ENCODE peak calls at places on chromosome 12, in seven cellular contexts. Z is GM23338, G is left ventricle myocardium inferior, F is transverse colon, L is tibial artery, Y is IMR-90, S is ascending aorta. I is an unnamed sample.

GRCh38 chr12:50639721-50640120 is 124.2 kb upstream of the ATF1 start:
- DNase-seq in Z (no peak), G (no peak), F (no peak), L (no peak), Y (no peak), S (no peak), I (peak; percentile 52)

GRCh38 chr12:127230843-127231260 is 1036.1 kb upstream of the TMEM132C start:
- DNase-seq in Z (no peak), G (no peak), F (no peak), L (no peak), Y (peak; percentile 94), S (no peak), I (peak; percentile 99)

GRCh38 chr12:31620311-31620710 is 29.4 kb upstream of the DENND5B start:
- DNase-seq in Z (no peak), G (no peak), F (no peak), L (no peak), Y (peak; percentile 8), S (no peak), I (peak; percentile 20)

GRCh38 chr12:51947597-51947996 is 3.9 kb upstream of the ACVR1B start:
- DNase-seq in Z (no peak), G (no peak), F (no peak), L (no peak), Y (no peak), S (peak; percentile 18), I (no peak)

GRCh38 chr12:26523708-26524150 is 309.3 kb downstream of the ITPR2 start:
- DNase-seq in Z (no peak), G (peak; percentile 82), F (peak; percentile 90), L (peak; percentile 98), Y (peak; percentile 93), S (peak; percentile 93), I (peak; percentile 92)

GRCh38 chr12:119528241-119528640 is 65.3 kb upstream of the TMEM233 start:
- DNase-seq in Z (peak; percentile 77), G (no peak), F (no peak), L (no peak), Y (no peak), S (no peak), I (no peak)

GRCh38 chr12:27900920-27901879 is 71.3 kb downstream of the PTHLH start:
- DNase-seq in Z (no peak), G (no peak), F (no peak), L (no peak), Y (no peak), S (no peak), I (no peak)

GRCh38 chr12:58313091-58313855 is 371.9 kb downstream of the ATP23 start:
- DNase-seq in Z (no peak), G (no peak), F (no peak), L (no peak), Y (peak; percentile 88), S (no peak), I (peak; percentile 35)

GRCh38 chr12:13342971-13343370 is 146.4 kb downstream of the EMP1 start:
- DNase-seq in Z (no peak), G (no peak), F (no peak), L (no peak), Y (no peak), S (no peak), I (peak; percentile 66)

GRCh38 chr12:49825360-49825970 is 2.7 kb downstream of the NCKAP5L start:
- DNase-seq in Z (peak; percentile 27), G (peak; percentile 46), F (no peak), L (no peak), Y (peak; percentile 73), S (peak; percentile 73), I (peak; percentile 46)

GRCh38 chr12:109518820-109519665 is 41.6 kb downstream of the UBE3B start:
- DNase-seq in Z (peak; percentile 83), G (peak; percentile 59), F (peak; percentile 59), L (no peak), Y (peak; percentile 92), S (peak; percentile 58), I (peak; percentile 31)

GRCh38 chr12:4270016-4270669 is 3.4 kb upstream of the CCND2 start:
- DNase-seq in Z (peak; percentile 35), G (no peak), F (peak; percentile 66), L (no peak), Y (no peak), S (no peak), I (no peak)

GRCh38 chr12:29611906-29612305 is 114.4 kb upstream of the OVCH1 start:
- DNase-seq in Z (no peak), G (no peak), F (no peak), L (no peak), Y (peak; percentile 84), S (peak; percentile 67), I (peak; percentile 42)

GRCh38 chr12:12008232-12008850 is 62.4 kb upstream of the BCL2L14 start:
- DNase-seq in Z (peak; percentile 41), G (no peak), F (peak; percentile 20), L (no peak), Y (no peak), S (no peak), I (peak; percentile 25)

GRCh38 chr12:43060738-43061137 is 471.2 kb upstream of the PRICKLE1 start:
- DNase-seq in Z (no peak), G (no peak), F (no peak), L (no peak), Y (no peak), S (no peak), I (no peak)

GRCh38 chr12:105279460-105280056 is 43.6 kb upstream of the APPL2 start:
- DNase-seq in Z (peak; percentile 76), G (no peak), F (peak; percentile 25), L (no peak), Y (no peak), S (no peak), I (no peak)

GRCh38 chr12:14643247-14643646 is 53.2 kb downstream of the GUCY2C start:
- DNase-seq in Z (no peak), G (no peak), F (no peak), L (no peak), Y (no peak), S (no peak), I (no peak)

GRCh38 chr12:75603475-75603874 is 92.1 kb upstream of the KRR1 start:
- DNase-seq in Z (no peak), G (no peak), F (no peak), L (no peak), Y (no peak), S (no peak), I (peak; percentile 13)

GRCh38 chr12:96720363-96720705 is 186.7 kb upstream of the NEDD1 start:
- DNase-seq in Z (peak; percentile 52), G (no peak), F (peak; percentile 8), L (no peak), Y (no peak), S (no peak), I (peak; percentile 11)

GRCh38 chr12:101459642-101460346 is 15.3 kb upstream of the SPIC start:
- DNase-seq in Z (peak; percentile 1), G (no peak), F (peak; percentile 69), L (no peak), Y (peak; percentile 39), S (no peak), I (peak; percentile 6)

GRCh38 chr12:101740980-101741379 is 1.7 kb upstream of the SYCP3 start:
- DNase-seq in Z (peak; percentile 45), G (no peak), F (no peak), L (no peak), Y (no peak), S (no peak), I (no peak)

GRCh38 chr12:24798335-24798734 is 150.6 kb downstream of the BCAT1 start:
- DNase-seq in Z (no peak), G (no peak), F (no peak), L (no peak), Y (no peak), S (no peak), I (no peak)

GRCh38 chr12:32718926-32719325 is 36.8 kb downstream of the YARS2 start:
- DNase-seq in Z (no peak), G (no peak), F (no peak), L (no peak), Y (no peak), S (no peak), I (peak; percentile 98)

DNA sequence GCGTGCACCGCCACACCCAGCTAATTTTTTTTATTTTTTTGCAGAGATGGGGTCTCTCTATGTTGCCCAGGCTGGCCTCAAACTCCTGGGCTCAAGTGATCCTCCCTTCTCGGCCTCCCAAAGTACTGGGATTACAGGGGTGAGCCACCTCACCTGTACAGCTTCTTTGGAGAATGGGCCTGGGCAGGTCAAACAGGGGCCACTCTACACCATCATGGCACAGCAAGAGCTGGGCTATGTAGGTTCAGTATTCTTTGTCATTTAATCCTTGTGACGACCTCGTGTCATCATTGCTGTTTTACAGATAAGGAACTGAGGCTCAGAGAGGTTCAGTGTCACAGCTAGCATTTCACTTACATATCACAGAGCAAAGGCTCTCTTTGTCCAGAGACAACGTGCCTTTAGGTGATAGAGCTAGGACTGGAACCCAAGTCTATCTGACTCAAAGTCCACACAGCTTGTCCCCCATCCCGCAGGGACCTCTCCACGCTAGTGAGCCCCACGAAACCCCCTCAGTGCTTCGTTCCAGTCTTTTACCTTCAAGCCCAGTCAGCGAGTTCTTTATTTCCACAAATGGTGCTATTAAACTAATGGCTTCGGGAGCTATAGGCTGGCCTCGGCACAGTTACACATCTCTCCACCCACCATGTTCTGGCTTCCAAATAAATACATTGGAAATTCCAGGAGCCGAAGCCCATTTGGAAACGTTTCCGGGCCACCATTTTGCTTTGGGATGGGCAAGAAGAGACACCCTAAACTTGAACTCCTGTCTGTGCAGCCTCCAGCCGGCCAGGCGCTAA is 701 bp upstream of the MAP1LC3B2 start:
- DNase-seq in Z (no peak), G (no peak), F (no peak), L (no peak), Y (no peak), S (no peak), I (no peak)
- H3K4me3 ChIP-seq in Z (no peak overlapping the region), G (no peak overlapping the region), F (no peak overlapping the region), L (no peak overlapping the region), Y (no peak overlapping the region), S (no peak overlapping the region), I (no peak overlapping the region)

DNA sequence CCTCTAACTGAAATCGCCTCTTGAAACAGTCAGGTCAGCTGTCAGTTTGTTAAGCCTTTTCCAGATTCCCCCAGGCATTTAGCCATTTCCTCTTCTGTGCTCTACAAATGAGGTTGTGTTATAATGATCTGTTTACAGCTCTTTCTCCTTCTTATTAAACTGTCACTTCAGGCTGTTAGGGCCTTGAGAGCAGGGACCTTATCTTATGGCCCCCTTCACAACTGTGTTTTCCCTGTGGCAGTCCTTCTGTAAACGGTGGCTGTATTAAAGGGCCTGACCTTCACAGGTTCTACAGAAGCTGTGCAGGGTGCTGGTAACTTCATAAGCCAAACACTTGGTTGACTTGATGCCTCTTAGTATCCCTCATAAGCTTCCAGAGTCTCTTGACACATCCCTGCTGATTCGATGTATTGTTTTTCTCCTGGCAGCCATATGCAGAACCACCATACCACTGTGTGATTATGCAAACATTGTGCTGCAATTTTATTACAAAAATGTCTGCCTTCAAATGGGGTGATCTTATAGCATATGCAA is 104.7 kb downstream of the PLEKHA5 start:
- DNase-seq in Z (no peak), G (no peak), F (no peak), L (no peak), Y (peak; percentile 35), S (no peak), I (peak; percentile 14)
- H3K27ac ChIP-seq in Z (no peak overlapping the region), G (peak overlapping the region; percentile 82), F (peak overlapping the region; percentile 22), L (peak overlapping the region; percentile 70), Y (peak overlapping the region; percentile 58), S (peak overlapping the region; percentile 74), I (no peak overlapping the region)

DNA sequence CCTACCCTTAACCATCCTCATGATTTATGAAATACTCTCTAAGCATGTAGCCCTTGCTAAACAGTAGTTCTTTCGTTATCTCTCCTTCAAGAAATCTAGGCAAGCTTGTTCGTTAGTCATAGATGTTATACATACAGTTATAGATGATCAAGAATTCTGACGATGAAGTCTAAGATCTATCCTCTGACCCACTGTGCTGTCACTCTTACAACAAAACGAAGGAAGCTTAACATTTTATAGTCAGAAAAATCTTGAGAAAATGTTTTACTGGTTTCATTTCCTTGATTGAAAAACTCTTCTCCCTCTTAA is 68.9 kb downstream of the SPPL3 start:
- DNase-seq in Z (no peak), G (no peak), F (no peak), L (no peak), Y (no peak), S (no peak), I (no peak)
- H3K4me3 ChIP-seq in Z (no peak overlapping the region), G (no peak overlapping the region), F (no peak overlapping the region), L (no peak overlapping the region), Y (no peak overlapping the region), S (no peak overlapping the region), I (no peak overlapping the region)

GRCh38 chr12:54744590-54744989 is 96.4 kb upstream of the DCD start:
- DNase-seq in Z (no peak), G (no peak), F (no peak), L (no peak), Y (no peak), S (no peak), I (no peak)
- H3K27ac ChIP-seq in Z (no peak overlapping the region), G (no peak overlapping the region), F (no peak overlapping the region), L (no peak overlapping the region), Y (no peak overlapping the region), S (no peak overlapping the region), I (no peak overlapping the region)